ENCODE peak calls at places on chromosome 16, in eight cellular contexts. One of them, this sample, is unnamed.

GRCh38 chr16:73179671-73180370 is 131.9 kb upstream of the ZFHX3 start:
- DNase-seq in ovary: peak
- DNase-seq in A549: no peak
- DNase-seq in breast epithelium: no peak
- DNase-seq in transverse colon: no peak
- DNase-seq in gastrocnemius medialis: no peak
- DNase-seq in sigmoid colon: peak
- DNase-seq in prostate gland: no peak
- DNase-seq in this sample: no peak

GRCh38 chr16:54402873-54403272 is 116.3 kb upstream of the IRX3 start:
- DNase-seq in transverse colon: no peak
- DNase-seq in gastrocnemius medialis: no peak
- DNase-seq in A549: no peak
- DNase-seq in prostate gland: no peak
- DNase-seq in breast epithelium: no peak
- DNase-seq in ovary: no peak
- DNase-seq in sigmoid colon: no peak
- DNase-seq in this sample: no peak

GRCh38 chr16:10465821-10466220 is 80.0 kb downstream of the ATF7IP2 start:
- DNase-seq in sigmoid colon: no peak
- DNase-seq in breast epithelium: no peak
- DNase-seq in A549: no peak
- DNase-seq in prostate gland: no peak
- DNase-seq in ovary: no peak
- DNase-seq in transverse colon: no peak
- DNase-seq in gastrocnemius medialis: no peak
- DNase-seq in this sample: no peak

GRCh38 chr16:88315543-88316105 is 67.1 kb upstream of the ZNF469 start:
- DNase-seq in prostate gland: no peak
- DNase-seq in sigmoid colon: no peak
- DNase-seq in ovary: no peak
- DNase-seq in gastrocnemius medialis: no peak
- DNase-seq in breast epithelium: no peak
- DNase-seq in transverse colon: peak
- DNase-seq in A549: peak
- DNase-seq in this sample: no peak

GRCh38 chr16:49497466-49497865 is 123.9 kb downstream of the C16orf78 start:
- DNase-seq in ovary: no peak
- DNase-seq in prostate gland: no peak
- DNase-seq in A549: no peak
- DNase-seq in sigmoid colon: no peak
- DNase-seq in gastrocnemius medialis: no peak
- DNase-seq in breast epithelium: peak
- DNase-seq in transverse colon: no peak
- DNase-seq in this sample: no peak

GRCh38 chr16:79656537-79657115 is 56.1 kb upstream of the MAF start:
- DNase-seq in sigmoid colon: no peak
- DNase-seq in transverse colon: no peak
- DNase-seq in prostate gland: no peak
- DNase-seq in gastrocnemius medialis: no peak
- DNase-seq in breast epithelium: no peak
- DNase-seq in ovary: no peak
- DNase-seq in A549: no peak
- DNase-seq in this sample: no peak

GRCh38 chr16:80317132-80318098 is 223.4 kb upstream of the DYNLRB2 start:
- DNase-seq in breast epithelium: no peak
- DNase-seq in ovary: no peak
- DNase-seq in sigmoid colon: no peak
- DNase-seq in prostate gland: no peak
- DNase-seq in gastrocnemius medialis: no peak
- DNase-seq in transverse colon: no peak
- DNase-seq in A549: peak
- DNase-seq in this sample: no peak

GRCh38 chr16:80591071-80591935 is 50.5 kb downstream of the DYNLRB2 start:
- DNase-seq in sigmoid colon: no peak
- DNase-seq in A549: no peak
- DNase-seq in breast epithelium: no peak
- DNase-seq in prostate gland: no peak
- DNase-seq in transverse colon: no peak
- DNase-seq in gastrocnemius medialis: no peak
- DNase-seq in ovary: no peak
- DNase-seq in this sample: no peak

GRCh38 chr16:8621572-8622314 is at the start of gene METTL22:
- DNase-seq in A549: peak
- DNase-seq in prostate gland: peak
- DNase-seq in ovary: peak
- DNase-seq in gastrocnemius medialis: peak
- DNase-seq in sigmoid colon: peak
- DNase-seq in transverse colon: peak
- DNase-seq in breast epithelium: peak
- DNase-seq in this sample: peak

GRCh38 chr16:23852794-23853562 is 17.2 kb downstream of the PRKCB start:
- DNase-seq in gastrocnemius medialis: no peak
- DNase-seq in prostate gland: no peak
- DNase-seq in ovary: no peak
- DNase-seq in A549: no peak
- DNase-seq in transverse colon: no peak
- DNase-seq in breast epithelium: no peak
- DNase-seq in sigmoid colon: no peak
- DNase-seq in this sample: no peak

GRCh38 chr16:89506791-89507191 is 1.4 kb upstream of the SPG7 start:
- DNase-seq in transverse colon: no peak
- DNase-seq in prostate gland: no peak
- DNase-seq in A549: no peak
- DNase-seq in ovary: no peak
- DNase-seq in gastrocnemius medialis: no peak
- DNase-seq in sigmoid colon: no peak
- DNase-seq in breast epithelium: no peak
- DNase-seq in this sample: no peak

GRCh38 chr16:68228652-68229051 is 7.3 kb downstream of the ESRP2 start:
- DNase-seq in ovary: no peak
- DNase-seq in transverse colon: no peak
- DNase-seq in prostate gland: no peak
- DNase-seq in breast epithelium: no peak
- DNase-seq in A549: no peak
- DNase-seq in gastrocnemius medialis: no peak
- DNase-seq in sigmoid colon: no peak
- DNase-seq in this sample: no peak

GRCh38 chr16:64412578-64413280 is 709.1 kb downstream of the CDH11 start:
- DNase-seq in breast epithelium: no peak
- DNase-seq in ovary: no peak
- DNase-seq in transverse colon: no peak
- DNase-seq in prostate gland: no peak
- DNase-seq in sigmoid colon: no peak
- DNase-seq in A549: no peak
- DNase-seq in gastrocnemius medialis: no peak
- DNase-seq in this sample: no peak

GRCh38 chr16:56691885-56692284 is 9.6 kb downstream of the MT1X start:
- DNase-seq in breast epithelium: peak
- DNase-seq in prostate gland: peak
- DNase-seq in gastrocnemius medialis: no peak
- DNase-seq in ovary: no peak
- DNase-seq in transverse colon: peak
- DNase-seq in A549: peak
- DNase-seq in sigmoid colon: no peak
- DNase-seq in this sample: no peak

GRCh38 chr16:77825196-77825595 is 36.8 kb downstream of the VAT1L start:
- DNase-seq in sigmoid colon: no peak
- DNase-seq in A549: no peak
- DNase-seq in prostate gland: no peak
- DNase-seq in transverse colon: no peak
- DNase-seq in gastrocnemius medialis: no peak
- DNase-seq in ovary: no peak
- DNase-seq in breast epithelium: no peak
- DNase-seq in this sample: no peak

DNA sequence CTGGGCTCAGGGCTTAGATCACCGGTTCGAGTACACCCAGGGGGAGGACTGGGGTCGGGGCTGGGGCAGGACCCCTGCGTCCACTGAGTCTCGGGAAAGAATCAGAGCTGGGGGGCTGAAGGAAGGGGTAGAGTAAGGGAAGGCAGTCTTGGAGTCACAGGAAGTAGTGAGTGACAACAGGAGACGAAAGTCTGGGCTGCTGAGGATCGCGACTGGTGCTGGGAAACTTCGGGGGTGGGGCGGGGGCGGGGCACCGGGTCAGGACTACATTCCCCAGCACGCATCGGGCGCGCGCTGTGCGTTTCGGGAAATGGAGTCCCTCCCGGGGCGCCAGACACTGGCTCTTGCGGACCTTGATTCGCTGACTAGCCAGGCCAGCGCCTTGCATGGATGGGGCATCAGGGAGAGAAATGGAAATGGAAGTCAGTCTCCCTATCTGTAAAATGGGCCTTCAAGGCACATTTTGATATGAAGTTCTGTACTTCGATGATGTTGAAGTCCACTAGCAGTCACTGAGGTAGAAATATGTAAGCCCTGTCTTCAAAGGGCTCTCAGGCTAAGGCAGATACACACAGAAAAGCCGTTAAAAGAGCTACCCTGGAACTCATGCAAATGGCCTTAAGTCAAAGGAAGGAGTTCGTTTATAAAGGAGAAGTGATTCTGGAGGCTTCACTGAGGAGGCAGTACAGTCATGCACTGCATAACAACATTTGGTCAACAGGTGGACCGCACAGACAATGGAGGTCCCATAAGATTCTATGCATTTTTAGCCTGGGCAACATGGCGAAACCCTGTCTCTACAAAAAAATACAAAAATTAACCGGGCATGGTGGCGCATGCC is 696 bp downstream of the CTF1 start:
- DNase-seq in transverse colon: peak
- DNase-seq in sigmoid colon: peak
- DNase-seq in gastrocnemius medialis: peak
- DNase-seq in A549: peak
- DNase-seq in prostate gland: peak
- DNase-seq in ovary: peak
- DNase-seq in breast epithelium: peak
- DNase-seq in this sample: peak
- TF ChIP-seq POLR2A in transverse colon: peak
- TF ChIP-seq POLR2A in sigmoid colon: no peak
- TF ChIP-seq POLR2A in gastrocnemius medialis: peak
- TF ChIP-seq POLR2A in A549: no peak
- TF ChIP-seq POLR2A in prostate gland: peak
- TF ChIP-seq POLR2A in ovary: no peak
- TF ChIP-seq POLR2A in breast epithelium: no peak
- TF ChIP-seq POLR2A in this sample: no peak

GRCh38 chr16:11996433-11997174 is 20.1 kb downstream of the SNX29 start:
- DNase-seq in sigmoid colon: no peak
- DNase-seq in gastrocnemius medialis: no peak
- DNase-seq in A549: no peak
- DNase-seq in breast epithelium: no peak
- DNase-seq in prostate gland: no peak
- DNase-seq in ovary: no peak
- DNase-seq in transverse colon: no peak
- DNase-seq in this sample: no peak

GRCh38 chr16:11992008-11992584 is 15.6 kb downstream of the SNX29 start:
- DNase-seq in gastrocnemius medialis: no peak
- DNase-seq in transverse colon: no peak
- DNase-seq in breast epithelium: no peak
- DNase-seq in sigmoid colon: no peak
- DNase-seq in A549: no peak
- DNase-seq in ovary: no peak
- DNase-seq in prostate gland: no peak
- DNase-seq in this sample: no peak

GRCh38 chr16:11992594-11993524 is 16.3 kb downstream of the SNX29 start:
- DNase-seq in sigmoid colon: no peak
- DNase-seq in transverse colon: no peak
- DNase-seq in breast epithelium: no peak
- DNase-seq in A549: no peak
- DNase-seq in prostate gland: no peak
- DNase-seq in gastrocnemius medialis: no peak
- DNase-seq in ovary: no peak
- DNase-seq in this sample: no peak

GRCh38 chr16:11990672-11991390 is 14.3 kb downstream of the SNX29 start:
- DNase-seq in sigmoid colon: no peak
- DNase-seq in ovary: no peak
- DNase-seq in breast epithelium: no peak
- DNase-seq in A549: no peak
- DNase-seq in transverse colon: no peak
- DNase-seq in prostate gland: no peak
- DNase-seq in gastrocnemius medialis: no peak
- DNase-seq in this sample: no peak

DNA sequence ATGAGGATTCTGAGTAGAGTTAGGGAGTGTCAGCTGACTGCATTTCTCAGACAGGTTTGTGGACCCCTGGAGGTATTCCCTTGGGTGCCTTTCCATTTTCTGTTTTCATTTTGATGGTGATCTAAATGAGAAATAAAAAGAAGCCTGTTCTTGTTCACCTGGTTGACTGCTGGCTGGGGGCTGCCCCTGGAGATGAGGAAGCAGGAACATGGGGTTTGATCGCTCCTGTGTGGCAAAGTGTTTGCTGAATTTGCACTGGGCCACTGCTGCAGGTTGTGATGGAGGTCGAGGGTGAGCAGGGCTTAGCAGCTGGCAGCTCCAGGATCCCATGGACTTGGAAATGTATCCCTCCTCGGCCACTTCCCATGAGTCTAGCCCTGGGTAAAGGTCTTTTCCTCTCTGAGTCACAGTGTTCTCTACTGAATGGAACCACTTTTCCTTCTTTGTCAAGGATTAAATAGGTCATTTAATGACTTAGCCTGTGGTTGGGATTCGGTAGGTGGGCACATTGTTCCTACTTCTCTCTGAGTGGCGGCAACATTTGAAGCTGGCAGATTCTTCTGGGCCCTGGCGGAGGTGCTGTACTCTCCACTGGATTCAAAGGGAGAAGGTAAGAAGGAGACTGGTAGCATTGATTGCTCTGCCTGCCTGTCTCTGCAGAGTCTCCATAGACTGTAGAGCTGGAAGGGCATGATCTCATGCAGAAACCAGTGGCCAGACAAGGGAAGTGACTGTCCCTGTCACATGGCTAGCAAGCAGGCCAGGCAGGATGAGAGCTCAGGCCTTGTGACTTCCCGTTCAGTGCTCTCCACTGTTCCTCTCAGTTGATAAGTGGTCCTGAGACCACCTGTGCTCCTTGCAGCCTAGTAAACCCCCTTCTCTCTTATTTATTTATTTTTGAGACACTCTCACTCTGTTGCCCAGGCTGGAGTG is 17.9 kb downstream of the SNX29 start:
- DNase-seq in ovary: no peak
- DNase-seq in A549: no peak
- DNase-seq in transverse colon: peak
- DNase-seq in prostate gland: no peak
- DNase-seq in sigmoid colon: peak
- DNase-seq in breast epithelium: no peak
- DNase-seq in gastrocnemius medialis: peak
- DNase-seq in this sample: peak
- TF ChIP-seq POLR2A in ovary: no peak
- TF ChIP-seq POLR2A in A549: no peak
- TF ChIP-seq POLR2A in transverse colon: no peak
- TF ChIP-seq POLR2A in prostate gland: no peak
- TF ChIP-seq POLR2A in sigmoid colon: no peak
- TF ChIP-seq POLR2A in breast epithelium: no peak
- TF ChIP-seq POLR2A in gastrocnemius medialis: peak
- TF ChIP-seq POLR2A in this sample: no peak

GRCh38 chr16:648786-649589 is at the start of gene WDR90:
- DNase-seq in prostate gland: peak
- DNase-seq in breast epithelium: peak
- DNase-seq in ovary: peak
- DNase-seq in A549: peak
- DNase-seq in transverse colon: peak
- DNase-seq in gastrocnemius medialis: peak
- DNase-seq in sigmoid colon: peak
- DNase-seq in this sample: peak
- TF ChIP-seq POLR2A in prostate gland: peak
- TF ChIP-seq POLR2A in breast epithelium: peak
- TF ChIP-seq POLR2A in ovary: peak
- TF ChIP-seq POLR2A in A549: peak
- TF ChIP-seq POLR2A in transverse colon: peak
- TF ChIP-seq POLR2A in gastrocnemius medialis: peak
- TF ChIP-seq POLR2A in sigmoid colon: peak
- TF ChIP-seq POLR2A in this sample: peak

GRCh38 chr16:11586856-11587642 is at the start of gene LITAF:
- DNase-seq in prostate gland: peak
- DNase-seq in gastrocnemius medialis: peak
- DNase-seq in transverse colon: peak
- DNase-seq in A549: peak
- DNase-seq in ovary: peak
- DNase-seq in sigmoid colon: peak
- DNase-seq in breast epithelium: peak
- DNase-seq in this sample: peak
- TF ChIP-seq POLR2A in prostate gland: peak
- TF ChIP-seq POLR2A in gastrocnemius medialis: peak
- TF ChIP-seq POLR2A in transverse colon: peak
- TF ChIP-seq POLR2A in A549: peak
- TF ChIP-seq POLR2A in ovary: peak
- TF ChIP-seq POLR2A in sigmoid colon: no peak
- TF ChIP-seq POLR2A in breast epithelium: no peak
- TF ChIP-seq POLR2A in this sample: peak